ENCODE peak calls at places on chromosomes 3 and 15, in eight cellular contexts. R is psoas muscle, W is heart right ventricle, Q is AG09309, H is body of pancreas, M is astrocyte, G is left ventricle myocardium inferior, L is IMR-90. A is an unnamed sample.
A peak's percentile ranks its signal among the peaks of the same experiment; 100 is the strongest.

GRCh38 chr3:104892044-104892443 is 474.7 kb upstream of the ALCAM start:
- DNase-seq in R (no peak), W (no peak), Q (no peak), H (no peak), M (no peak), G (no peak), L (no peak), A (no peak)

GRCh38 chr3:107574650-107575049 is 51.9 kb downstream of the BBX start:
- DNase-seq in R (no peak), W (peak; percentile 32), Q (no peak), H (no peak), M (peak; percentile 17), G (no peak), L (peak; percentile 51), A (peak; percentile 68)

GRCh38 chr3:120795959-120796358 is 53.4 kb downstream of the GTF2E1 start:
- DNase-seq in R (no peak), W (no peak), Q (no peak), H (peak; percentile 18), M (no peak), G (no peak), L (no peak), A (no peak)

GRCh38 chr3:104460477-104461406 is 906.0 kb upstream of the ALCAM start:
- DNase-seq in R (no peak), W (no peak), Q (peak; percentile 63), H (no peak), M (peak; percentile 62), G (no peak), L (peak; percentile 32), A (peak; percentile 51)

GRCh38 chr3:187025254-187025655 is 94.9 kb downstream of the ST6GAL1 start:
- DNase-seq in R (no peak), W (no peak), Q (no peak), H (no peak), M (no peak), G (no peak), L (no peak), A (no peak)

GRCh38 chr3:52534281-52535183 is 875 bp upstream of the NT5DC2 start:
- DNase-seq in R (peak; percentile 62), W (no peak), Q (no peak), H (no peak), M (no peak), G (no peak), L (peak; percentile 28), A (peak; percentile 54)

GRCh38 chr3:41318520-41318919 is 119.2 kb downstream of the CTNNB1 start:
- DNase-seq in R (no peak), W (no peak), Q (no peak), H (no peak), M (peak; percentile 38), G (no peak), L (peak; percentile 24), A (no peak)

GRCh38 chr15:71114887-71115566 is at the start of gene THSD4:
- DNase-seq in R (peak; percentile 86), W (peak; percentile 66), Q (no peak), H (peak; percentile 70), M (peak; percentile 57), G (peak; percentile 75), L (peak; percentile 72), A (peak; percentile 79)

GRCh38 chr3:158520433-158520832 is 50.6 kb upstream of the MLF1 start:
- DNase-seq in R (no peak), W (no peak), Q (no peak), H (no peak), M (peak; percentile 6), G (no peak), L (no peak), A (no peak)

GRCh38 chr3:52052831-52053306 is 3.5 kb downstream of the DUSP7 start:
- DNase-seq in R (peak; percentile 92), W (peak; percentile 96), Q (peak; percentile 44), H (peak; percentile 63), M (peak; percentile 64), G (peak; percentile 92), L (peak; percentile 77), A (peak; percentile 86)

GRCh38 chr15:36050899-36051298 is 504.9 kb upstream of the DPH6 start:
- DNase-seq in R (no peak), W (no peak), Q (no peak), H (no peak), M (no peak), G (no peak), L (no peak), A (no peak)

GRCh38 chr3:155015776-155016451 is 64.2 kb upstream of the MME start:
- DNase-seq in R (no peak), W (no peak), Q (no peak), H (no peak), M (peak; percentile 19), G (no peak), L (no peak), A (no peak)

GRCh38 chr15:36501063-36501678 is 78.3 kb upstream of the CDIN1 start:
- DNase-seq in R (no peak), W (peak; percentile 60), Q (peak; percentile 64), H (peak; percentile 31), M (peak; percentile 63), G (no peak), L (peak; percentile 79), A (peak; percentile 87)

GRCh38 chr15:25891108-25891507 is 28.0 kb upstream of the ATP10A start:
- DNase-seq in R (no peak), W (no peak), Q (no peak), H (no peak), M (no peak), G (no peak), L (no peak), A (no peak)

GRCh38 chr15:77838595-77838994 is 205.9 kb upstream of the LINGO1 start:
- DNase-seq in R (peak; percentile 19), W (no peak), Q (no peak), H (no peak), M (no peak), G (no peak), L (no peak), A (no peak)

GRCh38 chr15:73952913-73953750 is 26.9 kb downstream of the LOXL1 start:
- DNase-seq in R (no peak), W (no peak), Q (no peak), H (no peak), M (no peak), G (no peak), L (no peak), A (no peak)

GRCh38 chr3:155995525-155996370 is 124.6 kb upstream of the KCNAB1 start:
- DNase-seq in R (no peak), W (no peak), Q (peak; percentile 23), H (no peak), M (peak; percentile 45), G (no peak), L (peak; percentile 72), A (peak; percentile 72)

GRCh38 chr15:63186065-63186464 is 3.3 kb upstream of the RAB8B start:
- DNase-seq in R (no peak), W (no peak), Q (no peak), H (no peak), M (peak; percentile 45), G (no peak), L (peak; percentile 84), A (peak; percentile 47)

GRCh38 chr3:42906905-42907183 is 902 bp downstream of the ZNF662 start:
- DNase-seq in R (no peak), W (no peak), Q (no peak), H (no peak), M (no peak), G (no peak), L (no peak), A (no peak)
- H3K4me3 ChIP-seq in R (peak overlapping the region; percentile 85), W (peak overlapping the region; percentile 52), Q (peak overlapping the region; percentile 53), H (no peak overlapping the region), M (peak overlapping the region; percentile 57), G (peak overlapping the region; percentile 81), L (no peak overlapping the region), A (no peak overlapping the region)

GRCh38 chr15:65870889-65871533 is 1.7 kb downstream of the RAB11A start:
- DNase-seq in R (no peak), W (no peak), Q (no peak), H (no peak), M (peak; percentile 64), G (no peak), L (peak; percentile 77), A (peak; percentile 72)

GRCh38 chr15:65867244-65867643 is 2.0 kb upstream of the RAB11A start:
- DNase-seq in R (no peak), W (no peak), Q (no peak), H (no peak), M (no peak), G (no peak), L (no peak), A (no peak)

GRCh38 chr15:65868546-65869126 is 655 bp upstream of the RAB11A start:
- DNase-seq in R (no peak), W (no peak), Q (no peak), H (no peak), M (no peak), G (no peak), L (no peak), A (no peak)

GRCh38 chr15:65869954-65870871 is 922 bp downstream of the RAB11A start:
- DNase-seq in R (peak; percentile 58), W (peak; percentile 71), Q (no peak), H (peak; percentile 58), M (peak; percentile 18), G (peak; percentile 31), L (peak; percentile 31), A (peak; percentile 37)

GRCh38 chr15:65869127-65869953 is at the start of gene RAB11A:
- DNase-seq in R (peak; percentile 99), W (peak; percentile 95), Q (peak; percentile 85), H (peak; percentile 96), M (peak; percentile 91), G (peak; percentile 96), L (peak; percentile 96), A (peak; percentile 97)
- TF ChIP-seq CTCF in R (peak; percentile 36), W (peak; percentile 33), Q (peak; percentile 35), H (peak; percentile 49), M (no peak), G (peak; percentile 52), L (peak; percentile 40), A (peak; percentile 19)

DNA sequence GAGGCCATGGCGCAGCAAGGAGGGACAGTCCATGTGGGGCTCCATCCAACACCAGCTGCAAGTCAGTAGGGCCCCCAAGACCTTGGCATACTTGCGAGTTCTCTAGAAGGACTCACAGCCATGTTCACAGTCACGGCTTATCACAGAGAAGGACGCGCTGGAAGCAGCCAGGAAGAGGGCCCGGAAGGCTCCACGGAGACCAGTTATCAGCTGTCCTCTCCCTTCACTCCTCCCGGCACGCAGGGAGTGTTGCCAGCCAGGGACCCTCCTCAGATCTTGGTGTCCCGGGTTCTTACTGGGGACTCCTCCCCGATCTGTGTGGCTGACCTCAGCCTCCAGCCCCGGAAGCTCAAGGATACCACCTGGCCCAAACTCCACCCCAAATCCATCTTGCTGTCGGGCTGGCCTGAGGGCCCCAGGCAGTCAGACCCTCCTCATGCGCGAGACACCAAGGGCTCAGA is 68.0 kb downstream of the SLTM start:
- DNase-seq in R (no peak), W (no peak), Q (no peak), H (peak; percentile 38), M (no peak), G (no peak), L (no peak), A (peak; percentile 24)
- H3K4me3 ChIP-seq in R (peak overlapping the region; percentile 55), W (peak overlapping the region; percentile 23), Q (no peak overlapping the region), H (no peak overlapping the region), M (no peak overlapping the region), G (peak overlapping the region; percentile 64), L (no peak overlapping the region), A (peak overlapping the region; percentile 17)

DNA sequence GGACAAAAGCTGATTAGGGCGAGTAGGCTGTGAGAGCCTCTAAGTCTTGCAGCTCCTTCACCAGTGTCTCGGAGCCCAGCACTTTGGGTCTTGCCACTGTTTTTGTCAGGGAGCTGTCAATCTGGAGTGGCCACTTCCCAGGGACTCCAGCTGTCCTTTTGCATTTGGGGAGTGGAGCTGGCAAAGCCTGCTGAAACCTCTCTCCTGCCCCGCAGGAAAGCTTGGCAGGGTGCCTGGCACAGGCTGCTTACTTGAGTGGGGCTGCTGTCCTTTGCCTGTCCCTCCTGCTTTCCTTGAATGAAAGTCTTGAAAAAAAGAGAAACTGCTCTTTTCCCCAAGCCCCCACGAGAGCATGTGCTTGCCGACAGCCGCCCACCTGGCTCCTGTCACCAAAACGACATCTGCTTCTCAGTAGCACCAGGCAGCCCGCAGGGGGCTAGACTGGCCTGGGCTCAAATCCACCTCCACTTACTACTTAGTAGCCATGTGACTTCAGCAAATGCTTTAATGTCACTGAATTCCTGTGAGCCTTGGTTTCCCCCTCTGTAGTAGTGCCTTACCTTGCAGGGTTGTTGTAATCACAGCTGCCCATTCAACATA is 13.7 kb downstream of the USP13 start:
- DNase-seq in R (peak; percentile 92), W (peak; percentile 73), Q (no peak), H (peak; percentile 29), M (peak; percentile 20), G (peak; percentile 84), L (no peak), A (peak; percentile 51)
- TF ChIP-seq CTCF in R (peak; percentile 8), W (no peak), Q (no peak), H (no peak), M (no peak), G (no peak), L (no peak), A (no peak)